ENCODE peak calls at places on chromosomes 13 and 19, in seven cellular contexts. Y, T, V, F, Z, L and R are unnamed samples.

GRCh38 chr19:8085606-8086464 is 33.3 kb downstream of the CCL25 start:
- DNase-seq in Y (peak), T (no peak), V (no peak), F (no peak), Z (no peak), L (no peak), R (no peak)

GRCh38 chr19:10625003-10625761 is at the start of gene SLC44A2:
- DNase-seq in Y (peak), T (peak), V (peak), F (peak), Z (peak), L (peak), R (no peak)

GRCh38 chr13:40682449-40683240 is 16.2 kb upstream of the FOXO1 start:
- DNase-seq in Y (no peak), T (no peak), V (no peak), F (peak), Z (no peak), L (no peak), R (no peak)

GRCh38 chr19:39676004-39676403 is 20.3 kb downstream of the LGALS16 start:
- DNase-seq in Y (no peak), T (no peak), V (no peak), F (no peak), Z (no peak), L (no peak), R (peak)

GRCh38 chr19:37691881-37692504 is 27.6 kb downstream of the ZNF607 start:
- DNase-seq in Y (peak), T (peak), V (peak), F (peak), Z (peak), L (peak), R (peak)

GRCh38 chr19:19679176-19680073 is 10.8 kb downstream of the ZNF101 start:
- DNase-seq in Y (no peak), T (no peak), V (no peak), F (no peak), Z (no peak), L (no peak), R (no peak)

GRCh38 chr13:108003626-108004025 is 211.7 kb downstream of the LIG4 start:
- DNase-seq in Y (no peak), T (no peak), V (no peak), F (no peak), Z (no peak), L (no peak), R (no peak)

GRCh38 chr19:23991170-23991569 is 76.5 kb downstream of the ZNF726 start:
- DNase-seq in Y (no peak), T (no peak), V (no peak), F (peak), Z (peak), L (no peak), R (no peak)

GRCh38 chr19:17855333-17856152 is 4.2 kb upstream of the RPL18A start:
- DNase-seq in Y (peak), T (peak), V (peak), F (peak), Z (peak), L (peak), R (peak)

GRCh38 chr13:64819081-64819480 is 2411.1 kb downstream of the PCDH9 start:
- DNase-seq in Y (no peak), T (no peak), V (no peak), F (peak), Z (no peak), L (no peak), R (no peak)

GRCh38 chr13:85408415-85408814 is 390.8 kb downstream of the SLITRK6 start:
- DNase-seq in Y (no peak), T (no peak), V (no peak), F (no peak), Z (no peak), L (no peak), R (no peak)

GRCh38 chr13:48222358-48223015 is 10.5 kb upstream of the ITM2B start:
- DNase-seq in Y (peak), T (peak), V (no peak), F (no peak), Z (no peak), L (no peak), R (no peak)

DNA sequence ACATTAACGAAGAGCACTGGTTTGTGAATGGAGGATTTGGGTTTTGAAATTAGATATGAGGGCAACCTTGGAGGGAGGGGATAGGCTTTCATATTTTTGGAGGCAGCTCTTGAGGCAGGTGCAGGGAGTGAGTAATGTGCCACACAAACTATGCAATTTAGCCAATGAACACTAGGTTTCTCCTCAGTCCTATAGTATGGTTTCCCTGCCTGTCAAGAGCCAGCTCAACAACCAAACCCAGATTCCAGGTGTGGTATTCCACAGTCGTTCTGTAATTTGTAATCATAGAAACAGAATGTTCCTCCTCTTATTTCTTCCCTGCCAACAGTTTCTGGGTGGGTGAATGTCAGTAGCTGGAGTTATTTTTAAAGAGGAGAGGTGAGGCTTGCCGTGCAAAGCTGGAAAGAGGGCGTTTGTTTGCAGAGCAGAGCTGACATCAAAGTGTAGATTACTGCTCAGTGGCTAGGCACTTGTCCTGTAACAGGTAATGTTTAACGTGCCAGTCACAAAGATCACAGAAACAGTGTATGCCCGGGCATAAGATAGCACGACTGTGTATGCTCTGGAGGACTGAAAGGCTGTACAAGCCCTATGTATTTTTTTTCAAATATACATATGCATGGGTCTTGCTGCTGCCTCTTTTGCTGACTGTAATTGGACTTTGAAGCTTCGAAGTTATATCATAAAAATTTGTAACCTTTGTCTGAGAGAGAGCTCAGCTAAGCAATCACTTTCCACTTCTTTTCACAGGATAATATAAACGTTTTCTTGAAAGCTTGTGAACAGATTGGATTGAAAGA is 124.3 kb downstream of the LMO7 start:
- DNase-seq in Y (peak), T (no peak), V (no peak), F (peak), Z (peak), L (no peak), R (no peak)
- TF ChIP-seq CTCF in Y (peak), T (no peak), V (no peak), F (no peak), Z (peak), L (peak), R (peak)

GRCh38 chr19:35533822-35534521 is 716 bp downstream of the GAPDHS start:
- DNase-seq in Y (peak), T (no peak), V (no peak), F (no peak), Z (peak), L (peak), R (no peak)
- TF ChIP-seq POLR2AphosphoS5 in Y (no peak), T (no peak), V (no peak), F (no peak), Z (no peak), L (no peak), R (no peak)

GRCh38 chr19:16367269-16367683 is 42.6 kb downstream of the KLF2 start:
- DNase-seq in Y (no peak), T (peak), V (no peak), F (no peak), Z (no peak), L (no peak), R (no peak)
- H3K27ac ChIP-seq in Y (peak), T (peak), V (no peak), F (no peak), Z (peak), L (peak), R (peak)

GRCh38 chr19:12244370-12244769 is 50.3 kb downstream of the ZNF44 start:
- DNase-seq in Y (no peak), T (no peak), V (no peak), F (no peak), Z (no peak), L (no peak), R (no peak)
- TF ChIP-seq CTCF in Y (no peak), T (no peak), V (no peak), F (no peak), Z (no peak), L (no peak), R (no peak)

GRCh38 chr13:46132109-46132508 is 27.3 kb upstream of the CPB2 start:
- DNase-seq in Y (no peak), T (no peak), V (no peak), F (no peak), Z (no peak), L (no peak), R (no peak)
- TF ChIP-seq POLR2AphosphoS5 in Y (no peak), T (no peak), V (no peak), F (no peak), Z (no peak), L (no peak), R (no peak)

GRCh38 chr13:66111628-66112027 is 1118.5 kb downstream of the PCDH9 start:
- DNase-seq in Y (no peak), T (no peak), V (no peak), F (no peak), Z (no peak), L (no peak), R (no peak)

GRCh38 chr13:66114127-66114526 is 1116.0 kb downstream of the PCDH9 start:
- DNase-seq in Y (no peak), T (no peak), V (no peak), F (no peak), Z (no peak), L (no peak), R (no peak)

DNA sequence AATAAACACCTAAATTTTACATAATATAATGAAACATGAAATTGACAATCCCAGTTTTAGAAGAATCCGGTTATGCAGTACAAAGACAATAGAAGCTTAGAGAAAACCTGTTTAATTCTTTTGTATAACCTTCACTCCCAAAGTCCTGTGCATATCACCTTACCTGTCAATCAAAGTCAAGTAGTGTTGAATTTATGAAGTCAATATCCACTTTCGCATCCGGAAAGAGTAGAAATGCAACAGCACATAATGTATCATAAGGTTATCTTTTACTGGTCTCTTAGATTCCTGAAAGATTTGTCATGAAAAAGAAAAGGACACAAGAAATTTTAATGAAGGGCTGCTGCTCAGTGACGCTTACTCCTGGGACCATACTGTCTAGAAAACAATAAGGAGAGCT is 1112.6 kb downstream of the PCDH9 start:
- DNase-seq in Y (no peak), T (no peak), V (no peak), F (no peak), Z (no peak), L (no peak), R (no peak)
- H3K27ac ChIP-seq in Y (no peak), T (no peak), V (no peak), F (no peak), Z (no peak), L (no peak), R (no peak)

DNA sequence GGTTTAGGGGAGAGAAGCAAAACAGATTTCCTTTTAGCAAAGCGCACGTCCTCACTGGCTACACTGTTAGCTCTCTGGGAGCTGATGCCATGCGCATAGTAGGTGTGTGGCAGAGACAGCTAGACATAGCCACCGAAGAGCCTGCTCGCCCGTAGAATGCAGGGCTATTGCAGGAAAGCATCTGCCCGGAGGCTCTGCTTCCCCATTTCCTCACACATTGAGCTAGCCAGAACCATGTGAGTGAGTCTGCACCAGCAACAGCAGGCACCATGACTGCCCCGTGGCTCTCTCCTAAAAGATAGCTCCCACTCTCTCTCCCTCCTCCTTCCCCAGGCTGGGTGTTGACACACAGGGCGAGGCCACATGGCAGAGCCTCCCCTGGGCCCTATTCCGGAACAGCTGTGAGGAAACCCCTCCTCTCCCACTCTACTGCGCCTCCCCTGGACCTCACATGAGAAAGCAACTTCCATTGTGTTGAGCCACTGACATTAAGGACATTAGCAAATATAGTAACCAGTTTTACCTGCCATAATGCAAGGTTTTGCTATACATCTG is 52.3 kb upstream of the ATP12A start:
- DNase-seq in Y (no peak), T (no peak), V (no peak), F (no peak), Z (no peak), L (no peak), R (no peak)
- TF ChIP-seq CTCF in Y (no peak), T (no peak), V (no peak), F (no peak), Z (no peak), L (no peak), R (no peak)